ENCODE peak calls at places on chromosomes 6 and 20, in five cellular contexts. Y is activated CD8-positive, alpha-beta T cell treated with anti-CD3 and anti-CD28 coated beads for 36 hours; Z is tibial nerve; K is right lobe of liver; D is IMR-90. L is an unnamed sample.

GRCh38 chr6:8652710-8653109 is 217.4 kb upstream of the SLC35B3 start:
- DNase-seq in K (no peak), Z (no peak), D (no peak), Y (no peak), L (no peak)

GRCh38 chr20:22939181-22939580 is 95.9 kb upstream of the SSTR4 start:
- DNase-seq in Y (no peak), K (no peak), D (no peak), Z (no peak), L (no peak)

GRCh38 chr20:5806457-5807263 is 56.5 kb downstream of the SHLD1 start:
- DNase-seq in Z (no peak), Y (peak), K (no peak), D (no peak), L (no peak)

GRCh38 chr6:118886641-118887040 is 7.3 kb upstream of the ASF1A start:
- DNase-seq in Y (no peak), D (no peak), K (no peak), Z (no peak), L (no peak)

GRCh38 chr20:39117486-39117885 is 155.3 kb downstream of the DHX35 start:
- DNase-seq in Z (no peak), D (peak), K (peak), Y (no peak), L (no peak)

GRCh38 chr6:40928302-40928701 is 110.7 kb downstream of the UNC5CL start:
- DNase-seq in K (no peak), Y (no peak), D (no peak), Z (no peak), L (no peak)

GRCh38 chr6:83536034-83536646 is 23.8 kb downstream of the PRSS35 start:
- DNase-seq in K (peak), Z (peak), Y (peak), D (peak), L (peak)

GRCh38 chr6:167996424-167997199 is 859 bp upstream of the KIF25 start:
- DNase-seq in Z (no peak), Y (peak), D (no peak), K (no peak), L (no peak)

GRCh38 chr6:105810105-105810921 is 275.8 kb upstream of the PRDM1 start:
- DNase-seq in K (no peak), Z (peak), Y (peak), D (peak), L (no peak)

GRCh38 chr6:30591008-30591407 is 19.8 kb downstream of the ABCF1 start:
- DNase-seq in Y (no peak), K (no peak), D (peak), Z (no peak), L (no peak)
- TF ChIP-seq CTCF in Y (no peak), K (no peak), D (no peak), Z (no peak), L (no peak)

GRCh38 chr6:165689699-165690098 is 26.7 kb upstream of the PDE10A start:
- DNase-seq in Y (no peak), D (peak), Z (no peak), K (no peak), L (no peak)
- TF ChIP-seq CTCF in Y (no peak), D (peak), Z (no peak), K (no peak), L (peak)

GRCh38 chr6:43402819-43403218 is 24.5 kb upstream of the ABCC10 start:
- DNase-seq in D (no peak), Z (no peak), Y (no peak), K (no peak), L (no peak)
- TF ChIP-seq CTCF in D (no peak), Z (no peak), Y (no peak), K (no peak), L (no peak)

GRCh38 chr6:160027931-160028330 is 59.0 kb downstream of the IGF2R start:
- DNase-seq in K (no peak), D (no peak), Y (no peak), Z (no peak), L (no peak)
- TF ChIP-seq CTCF in K (no peak), D (no peak), Y (no peak), Z (no peak), L (no peak)

GRCh38 chr6:160678744-160679401 is 14.8 kb upstream of the LPA start:
- DNase-seq in D (no peak), K (peak), Z (no peak), Y (no peak), L (peak)

GRCh38 chr6:160678230-160678629 is 14.2 kb upstream of the LPA start:
- DNase-seq in K (no peak), D (no peak), Z (no peak), Y (no peak), L (no peak)

DNA sequence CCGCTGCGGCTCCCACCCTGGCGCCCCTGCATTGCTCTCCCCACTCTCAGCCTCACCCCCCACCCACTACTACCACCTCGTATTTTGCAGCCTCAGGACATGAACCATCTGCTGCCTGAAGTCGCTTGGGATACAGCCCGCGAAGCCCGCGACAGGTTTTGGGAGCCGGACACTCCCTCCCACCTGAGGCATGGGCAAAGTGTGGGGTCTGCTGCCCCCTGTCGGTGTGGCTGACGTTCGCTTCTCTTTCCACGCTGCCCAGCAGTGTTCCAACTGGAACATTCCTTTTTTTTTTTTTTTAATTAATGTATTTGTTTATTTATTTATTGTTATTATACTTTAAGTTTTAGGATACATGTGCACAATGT is 15.3 kb upstream of the LPA start:
- DNase-seq in K (peak), D (no peak), Y (no peak), Z (no peak), L (peak)
- TF ChIP-seq CTCF in K (peak), D (no peak), Y (no peak), Z (no peak), L (peak)

DNA sequence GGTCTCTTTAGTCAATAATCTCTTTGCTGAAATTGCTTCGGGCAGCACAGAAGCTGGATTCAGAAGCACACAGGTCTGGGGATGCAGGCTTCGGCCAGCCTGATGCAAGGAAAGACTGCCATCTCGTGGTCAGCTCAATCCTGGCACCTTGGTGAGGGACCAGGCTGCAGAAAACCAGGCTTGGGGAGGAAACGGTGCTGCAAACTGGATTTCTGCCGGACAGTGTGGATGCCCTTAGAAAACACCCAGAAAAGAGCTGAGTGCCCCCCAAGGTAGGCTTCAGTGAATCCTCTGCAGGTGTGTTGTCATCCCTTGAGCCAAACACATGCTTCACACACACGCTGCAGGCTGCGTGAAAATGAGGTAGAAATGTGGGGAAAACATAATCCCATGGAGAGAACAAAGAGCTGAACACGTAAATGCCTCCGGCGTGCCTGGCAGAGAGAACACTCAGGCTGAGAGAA is 89.8 kb upstream of the PAX1 start:
- DNase-seq in D (peak), K (peak), Z (peak), Y (peak), L (peak)
- TF ChIP-seq CTCF in D (peak), K (peak), Z (peak), Y (peak), L (peak)